ENCODE peak calls at places on chromosomes 12 and 14, in five cellular contexts. One of them, this sample, is unnamed.
A peak's percentile ranks its signal among the peaks of the same experiment; 100 is the strongest.

GRCh38 chr14:101711041-101711861 is 50.3 kb upstream of the PPP2R5C start:
- DNase-seq in stimulated activated CD4-positive, alpha-beta T cell treated with anti-CD3 and anti-CD28 coated beads, Interleukin-1b, Interleukin-23, amount 100 ng/mL, for 1 hour: no peak
- DNase-seq in spleen: no peak
- DNase-seq in T-helper 1 cell: no peak
- DNase-seq in left ventricle myocardium superior: no peak
- DNase-seq in this sample: no peak

GRCh38 chr12:44000309-44000952 is 164.6 kb downstream of the TMEM117 start:
- DNase-seq in stimulated activated CD4-positive, alpha-beta T cell treated with anti-CD3 and anti-CD28 coated beads, Interleukin-1b, Interleukin-23, amount 100 ng/mL, for 1 hour: no peak
- DNase-seq in spleen: no peak
- DNase-seq in T-helper 1 cell: peak; percentile 33
- DNase-seq in left ventricle myocardium superior: no peak
- DNase-seq in this sample: peak; percentile 70

GRCh38 chr12:111410229-111411186 is 4.8 kb downstream of the SH2B3 start:
- DNase-seq in stimulated activated CD4-positive, alpha-beta T cell treated with anti-CD3 and anti-CD28 coated beads, Interleukin-1b, Interleukin-23, amount 100 ng/mL, for 1 hour: no peak
- DNase-seq in spleen: peak; percentile 82
- DNase-seq in T-helper 1 cell: no peak
- DNase-seq in left ventricle myocardium superior: peak; percentile 66
- DNase-seq in this sample: no peak

GRCh38 chr12:49566361-49566760 is 1.6 kb downstream of the MCRS1 start:
- DNase-seq in stimulated activated CD4-positive, alpha-beta T cell treated with anti-CD3 and anti-CD28 coated beads, Interleukin-1b, Interleukin-23, amount 100 ng/mL, for 1 hour: no peak
- DNase-seq in spleen: peak; percentile 74
- DNase-seq in T-helper 1 cell: no peak
- DNase-seq in left ventricle myocardium superior: peak; percentile 27
- DNase-seq in this sample: no peak

GRCh38 chr12:6915789-6916285 is 1.5 kb downstream of the ENO2 start:
- DNase-seq in stimulated activated CD4-positive, alpha-beta T cell treated with anti-CD3 and anti-CD28 coated beads, Interleukin-1b, Interleukin-23, amount 100 ng/mL, for 1 hour: no peak
- DNase-seq in spleen: peak; percentile 66
- DNase-seq in T-helper 1 cell: no peak
- DNase-seq in left ventricle myocardium superior: no peak
- DNase-seq in this sample: no peak

GRCh38 chr12:54368709-54369596 is 4.7 kb upstream of the GPR84 start:
- DNase-seq in stimulated activated CD4-positive, alpha-beta T cell treated with anti-CD3 and anti-CD28 coated beads, Interleukin-1b, Interleukin-23, amount 100 ng/mL, for 1 hour: peak; percentile 70
- DNase-seq in spleen: peak; percentile 97
- DNase-seq in T-helper 1 cell: peak; percentile 80
- DNase-seq in left ventricle myocardium superior: peak; percentile 92
- DNase-seq in this sample: peak; percentile 91

GRCh38 chr12:72141381-72141780 is 130.8 kb upstream of the TRHDE start:
- DNase-seq in stimulated activated CD4-positive, alpha-beta T cell treated with anti-CD3 and anti-CD28 coated beads, Interleukin-1b, Interleukin-23, amount 100 ng/mL, for 1 hour: no peak
- DNase-seq in spleen: no peak
- DNase-seq in T-helper 1 cell: no peak
- DNase-seq in left ventricle myocardium superior: no peak
- DNase-seq in this sample: peak; percentile 6

GRCh38 chr14:101252443-101253214 is 308.7 kb upstream of the DIO3 start:
- DNase-seq in stimulated activated CD4-positive, alpha-beta T cell treated with anti-CD3 and anti-CD28 coated beads, Interleukin-1b, Interleukin-23, amount 100 ng/mL, for 1 hour: no peak
- DNase-seq in spleen: peak; percentile 41
- DNase-seq in T-helper 1 cell: no peak
- DNase-seq in left ventricle myocardium superior: no peak
- DNase-seq in this sample: no peak

GRCh38 chr14:58239259-58240210 is 5.1 kb upstream of the PSMA3 start:
- DNase-seq in stimulated activated CD4-positive, alpha-beta T cell treated with anti-CD3 and anti-CD28 coated beads, Interleukin-1b, Interleukin-23, amount 100 ng/mL, for 1 hour: peak; percentile 65
- DNase-seq in spleen: peak; percentile 87
- DNase-seq in T-helper 1 cell: peak; percentile 74
- DNase-seq in left ventricle myocardium superior: peak; percentile 70
- DNase-seq in this sample: peak; percentile 66

GRCh38 chr12:14408208-14408607 is 42.7 kb downstream of the ATF7IP start:
- DNase-seq in stimulated activated CD4-positive, alpha-beta T cell treated with anti-CD3 and anti-CD28 coated beads, Interleukin-1b, Interleukin-23, amount 100 ng/mL, for 1 hour: no peak
- DNase-seq in spleen: no peak
- DNase-seq in T-helper 1 cell: no peak
- DNase-seq in left ventricle myocardium superior: no peak
- DNase-seq in this sample: no peak

GRCh38 chr12:94427520-94428381 is 31.9 kb downstream of the CEP83 start:
- DNase-seq in stimulated activated CD4-positive, alpha-beta T cell treated with anti-CD3 and anti-CD28 coated beads, Interleukin-1b, Interleukin-23, amount 100 ng/mL, for 1 hour: no peak
- DNase-seq in spleen: no peak
- DNase-seq in T-helper 1 cell: peak; percentile 4
- DNase-seq in left ventricle myocardium superior: no peak
- DNase-seq in this sample: peak; percentile 49

GRCh38 chr14:100400115-100400514 is 77.0 kb downstream of the SLC25A47 start:
- DNase-seq in stimulated activated CD4-positive, alpha-beta T cell treated with anti-CD3 and anti-CD28 coated beads, Interleukin-1b, Interleukin-23, amount 100 ng/mL, for 1 hour: no peak
- DNase-seq in spleen: no peak
- DNase-seq in T-helper 1 cell: no peak
- DNase-seq in left ventricle myocardium superior: no peak
- DNase-seq in this sample: no peak

GRCh38 chr12:9669534-9669933 is at the start of gene CLEC2D:
- DNase-seq in stimulated activated CD4-positive, alpha-beta T cell treated with anti-CD3 and anti-CD28 coated beads, Interleukin-1b, Interleukin-23, amount 100 ng/mL, for 1 hour: no peak
- DNase-seq in spleen: no peak
- DNase-seq in T-helper 1 cell: peak; percentile 94
- DNase-seq in left ventricle myocardium superior: no peak
- DNase-seq in this sample: no peak

GRCh38 chr12:1845427-1845826 is 25.1 kb downstream of the LRTM2 start:
- DNase-seq in stimulated activated CD4-positive, alpha-beta T cell treated with anti-CD3 and anti-CD28 coated beads, Interleukin-1b, Interleukin-23, amount 100 ng/mL, for 1 hour: no peak
- DNase-seq in spleen: no peak
- DNase-seq in T-helper 1 cell: no peak
- DNase-seq in left ventricle myocardium superior: no peak
- DNase-seq in this sample: no peak

GRCh38 chr14:38578278-38578681 is 322.4 kb upstream of the CLEC14A start:
- DNase-seq in stimulated activated CD4-positive, alpha-beta T cell treated with anti-CD3 and anti-CD28 coated beads, Interleukin-1b, Interleukin-23, amount 100 ng/mL, for 1 hour: no peak
- DNase-seq in spleen: no peak
- DNase-seq in T-helper 1 cell: no peak
- DNase-seq in left ventricle myocardium superior: no peak
- DNase-seq in this sample: no peak

GRCh38 chr14:105883066-105884005 is 357.0 kb downstream of the TMEM121 start:
- DNase-seq in stimulated activated CD4-positive, alpha-beta T cell treated with anti-CD3 and anti-CD28 coated beads, Interleukin-1b, Interleukin-23, amount 100 ng/mL, for 1 hour: no peak
- DNase-seq in spleen: peak; percentile 41
- DNase-seq in T-helper 1 cell: no peak
- DNase-seq in left ventricle myocardium superior: peak; percentile 12
- DNase-seq in this sample: no peak

GRCh38 chr12:128190614-128191013 is 76.4 kb upstream of the TMEM132C start:
- DNase-seq in stimulated activated CD4-positive, alpha-beta T cell treated with anti-CD3 and anti-CD28 coated beads, Interleukin-1b, Interleukin-23, amount 100 ng/mL, for 1 hour: no peak
- DNase-seq in spleen: no peak
- DNase-seq in T-helper 1 cell: no peak
- DNase-seq in left ventricle myocardium superior: no peak
- DNase-seq in this sample: no peak

GRCh38 chr12:56678852-56679251 is 9.2 kb downstream of the PTGES3 start:
- DNase-seq in stimulated activated CD4-positive, alpha-beta T cell treated with anti-CD3 and anti-CD28 coated beads, Interleukin-1b, Interleukin-23, amount 100 ng/mL, for 1 hour: no peak
- DNase-seq in spleen: peak; percentile 16
- DNase-seq in T-helper 1 cell: no peak
- DNase-seq in left ventricle myocardium superior: no peak
- DNase-seq in this sample: no peak

GRCh38 chr14:71396050-71396677 is 488.9 kb downstream of the PCNX1 start:
- DNase-seq in stimulated activated CD4-positive, alpha-beta T cell treated with anti-CD3 and anti-CD28 coated beads, Interleukin-1b, Interleukin-23, amount 100 ng/mL, for 1 hour: no peak
- DNase-seq in spleen: no peak
- DNase-seq in T-helper 1 cell: no peak
- DNase-seq in left ventricle myocardium superior: no peak
- DNase-seq in this sample: no peak

GRCh38 chr12:119204137-119204536 is 25.4 kb downstream of the HSPB8 start:
- DNase-seq in stimulated activated CD4-positive, alpha-beta T cell treated with anti-CD3 and anti-CD28 coated beads, Interleukin-1b, Interleukin-23, amount 100 ng/mL, for 1 hour: no peak
- DNase-seq in spleen: no peak
- DNase-seq in T-helper 1 cell: no peak
- DNase-seq in left ventricle myocardium superior: no peak
- DNase-seq in this sample: no peak

GRCh38 chr12:89873745-89874144 is 165.1 kb upstream of the ATP2B1 start:
- DNase-seq in stimulated activated CD4-positive, alpha-beta T cell treated with anti-CD3 and anti-CD28 coated beads, Interleukin-1b, Interleukin-23, amount 100 ng/mL, for 1 hour: no peak
- DNase-seq in spleen: no peak
- DNase-seq in T-helper 1 cell: no peak
- DNase-seq in left ventricle myocardium superior: no peak
- DNase-seq in this sample: no peak

GRCh38 chr12:62891805-62892549 is 43.0 kb downstream of the PPM1H start:
- DNase-seq in stimulated activated CD4-positive, alpha-beta T cell treated with anti-CD3 and anti-CD28 coated beads, Interleukin-1b, Interleukin-23, amount 100 ng/mL, for 1 hour: no peak
- DNase-seq in spleen: no peak
- DNase-seq in T-helper 1 cell: no peak
- DNase-seq in left ventricle myocardium superior: no peak
- DNase-seq in this sample: peak; percentile 65

GRCh38 chr14:32808574-32809098 is 130.0 kb upstream of the NPAS3 start:
- DNase-seq in stimulated activated CD4-positive, alpha-beta T cell treated with anti-CD3 and anti-CD28 coated beads, Interleukin-1b, Interleukin-23, amount 100 ng/mL, for 1 hour: no peak
- DNase-seq in spleen: no peak
- DNase-seq in T-helper 1 cell: no peak
- DNase-seq in left ventricle myocardium superior: no peak
- DNase-seq in this sample: no peak

GRCh38 chr12:1013618-1014489 is 22.8 kb downstream of the ERC1 start:
- DNase-seq in stimulated activated CD4-positive, alpha-beta T cell treated with anti-CD3 and anti-CD28 coated beads, Interleukin-1b, Interleukin-23, amount 100 ng/mL, for 1 hour: no peak
- DNase-seq in spleen: no peak
- DNase-seq in T-helper 1 cell: no peak
- DNase-seq in left ventricle myocardium superior: no peak
- DNase-seq in this sample: peak; percentile 62

This sample was measured in LoVo.